ENCODE peak calls at places on chromosomes 4 and X, in seven cellular contexts. P is ovary, S is NCI-H524 treated with DMSO at 0.1 percent for 48 hours, U is astrocyte of the spinal cord, I is mesothelial cell of epicardium, X is natural killer cell, M is pancreas. G is an unnamed sample.

GRCh38 chr4:54402880-54403503 is 173.9 kb downstream of the PDGFRA start:
- DNase-seq in X (no peak), U (no peak), S (no peak), P (no peak), M (no peak), I (no peak), G (no peak)

GRCh38 chrX:53440631-53441517 is 6.7 kb upstream of the HSD17B10 start:
- DNase-seq in X (peak), U (peak), M (peak), P (peak), I (no peak), S (no peak), G (peak)

GRCh38 chr4:117417856-117418255 is 332.5 kb upstream of the TRAM1L1 start:
- DNase-seq in P (no peak), I (no peak), U (peak), X (no peak), S (no peak), M (no peak), G (no peak)

GRCh38 chrX:24025741-24026402 is 1.1 kb downstream of the KLHL15 start:
- DNase-seq in M (peak), P (no peak), X (no peak), I (no peak), S (no peak), U (peak), G (no peak)

GRCh38 chrX:19565605-19566004 is 50.3 kb upstream of the MAP3K15 start:
- DNase-seq in I (no peak), S (no peak), M (no peak), X (no peak), U (no peak), P (no peak), G (no peak)

GRCh38 chr4:39469429-39470077 is 10.7 kb downstream of the LIAS start:
- DNase-seq in M (peak), X (no peak), I (no peak), U (peak), P (peak), S (peak), G (no peak)

GRCh38 chr4:20251796-20252655 is at the start of gene SLIT2:
- DNase-seq in P (peak), M (peak), X (no peak), S (peak), U (peak), I (peak), G (peak)

GRCh38 chrX:16778545-16778944 is 7.7 kb upstream of the TXLNG start:
- DNase-seq in U (no peak), X (no peak), P (no peak), I (no peak), M (no peak), S (no peak), G (no peak)

GRCh38 chrX:150219374-150220185 is 143.5 kb upstream of the MAMLD1 start:
- DNase-seq in U (peak), S (no peak), P (no peak), I (no peak), M (no peak), X (no peak), G (no peak)

GRCh38 chrX:77910108-77910840 is at the start of gene ATP7A:
- DNase-seq in M (peak), P (peak), U (peak), I (peak), X (peak), S (peak), G (peak)

GRCh38 chrX:72003811-72004750 is 93.4 kb downstream of the NHSL2 start:
- DNase-seq in P (peak), X (no peak), U (peak), S (no peak), M (no peak), I (no peak), G (peak)

GRCh38 chr4:63315651-63316050 is 1093.6 kb downstream of the TECRL start:
- DNase-seq in P (no peak), S (no peak), M (no peak), U (no peak), X (no peak), I (no peak), G (no peak)

GRCh38 chr4:81031389-81032173 is 1.1 kb downstream of the BMP3 start:
- DNase-seq in U (no peak), I (no peak), X (no peak), P (no peak), S (no peak), M (no peak), G (no peak)

GRCh38 chr4:110653602-110654253 is 30.9 kb upstream of the PITX2 start:
- DNase-seq in U (no peak), I (no peak), X (no peak), P (no peak), S (no peak), M (no peak), G (no peak)

GRCh38 chrX:51144828-51145442 is 187.7 kb upstream of the NUDT10 start:
- DNase-seq in U (peak), X (no peak), I (no peak), P (no peak), S (peak), M (no peak), G (no peak)

G was measured in Right ventricle myocardium inferior.